ENCODE peak calls at places on chromosomes 11 and 22, in ten cellular contexts. One of them, this sample, is unnamed.

GRCh38 chr22:22870577-22871398 is 16.8 kb upstream of the IGLL5 start:
- DNase-seq in GM10248: no peak
- DNase-seq in AG10803: no peak
- DNase-seq in breast epithelium: no peak
- DNase-seq in upper lobe of right lung: no peak
- DNase-seq in cardiac fibroblast: no peak
- DNase-seq in heart left ventricle: no peak
- DNase-seq in tibial artery: no peak
- DNase-seq in cardiac muscle cell: no peak
- DNase-seq in psoas muscle: no peak
- DNase-seq in this sample: no peak

GRCh38 chr22:43110444-43110926 is at the start of gene BIK:
- DNase-seq in GM10248: peak; percentile 58
- DNase-seq in AG10803: peak; percentile 17
- DNase-seq in breast epithelium: no peak
- DNase-seq in upper lobe of right lung: peak; percentile 75
- DNase-seq in cardiac fibroblast: peak; percentile 35
- DNase-seq in heart left ventricle: peak; percentile 52
- DNase-seq in tibial artery: peak; percentile 39
- DNase-seq in cardiac muscle cell: peak; percentile 75
- DNase-seq in psoas muscle: no peak
- DNase-seq in this sample: no peak

GRCh38 chr22:31160328-31160978 is 471 bp downstream of the RNF185 start:
- DNase-seq in GM10248: no peak
- DNase-seq in AG10803: peak; percentile 17
- DNase-seq in breast epithelium: no peak
- DNase-seq in upper lobe of right lung: no peak
- DNase-seq in cardiac fibroblast: peak; percentile 21
- DNase-seq in heart left ventricle: peak; percentile 33
- DNase-seq in tibial artery: peak; percentile 36
- DNase-seq in cardiac muscle cell: peak; percentile 49
- DNase-seq in psoas muscle: no peak
- DNase-seq in this sample: no peak

GRCh38 chr11:119803726-119804294 is 74.8 kb upstream of the NECTIN1 start:
- DNase-seq in GM10248: no peak
- DNase-seq in AG10803: no peak
- DNase-seq in breast epithelium: no peak
- DNase-seq in upper lobe of right lung: no peak
- DNase-seq in cardiac fibroblast: no peak
- DNase-seq in heart left ventricle: no peak
- DNase-seq in tibial artery: no peak
- DNase-seq in cardiac muscle cell: no peak
- DNase-seq in psoas muscle: no peak
- DNase-seq in this sample: no peak

GRCh38 chr11:15124528-15124927 is 9.8 kb downstream of the INSC start:
- DNase-seq in GM10248: no peak
- DNase-seq in AG10803: no peak
- DNase-seq in breast epithelium: no peak
- DNase-seq in upper lobe of right lung: no peak
- DNase-seq in cardiac fibroblast: no peak
- DNase-seq in heart left ventricle: no peak
- DNase-seq in tibial artery: no peak
- DNase-seq in cardiac muscle cell: no peak
- DNase-seq in psoas muscle: no peak
- DNase-seq in this sample: no peak

GRCh38 chr11:103959279-103959930 is 77.0 kb upstream of the DDI1 start:
- DNase-seq in GM10248: peak; percentile 49
- DNase-seq in AG10803: peak; percentile 40
- DNase-seq in breast epithelium: no peak
- DNase-seq in upper lobe of right lung: no peak
- DNase-seq in cardiac fibroblast: peak; percentile 48
- DNase-seq in heart left ventricle: no peak
- DNase-seq in tibial artery: no peak
- DNase-seq in cardiac muscle cell: no peak
- DNase-seq in psoas muscle: no peak
- DNase-seq in this sample: no peak

GRCh38 chr11:119249671-119250010 is 43.5 kb downstream of the CBL start:
- DNase-seq in GM10248: no peak
- DNase-seq in AG10803: no peak
- DNase-seq in breast epithelium: no peak
- DNase-seq in upper lobe of right lung: no peak
- DNase-seq in cardiac fibroblast: no peak
- DNase-seq in heart left ventricle: no peak
- DNase-seq in tibial artery: no peak
- DNase-seq in cardiac muscle cell: no peak
- DNase-seq in psoas muscle: no peak
- DNase-seq in this sample: no peak

GRCh38 chr11:122032317-122032716 is 83.7 kb downstream of the BLID start:
- DNase-seq in GM10248: no peak
- DNase-seq in AG10803: peak; percentile 98
- DNase-seq in breast epithelium: no peak
- DNase-seq in upper lobe of right lung: no peak
- DNase-seq in cardiac fibroblast: peak; percentile 75
- DNase-seq in heart left ventricle: no peak
- DNase-seq in tibial artery: peak; percentile 52
- DNase-seq in cardiac muscle cell: no peak
- DNase-seq in psoas muscle: no peak
- DNase-seq in this sample: no peak

GRCh38 chr22:30249049-30250038 is 2.8 kb upstream of the LIF start:
- DNase-seq in GM10248: no peak
- DNase-seq in AG10803: no peak
- DNase-seq in breast epithelium: no peak
- DNase-seq in upper lobe of right lung: no peak
- DNase-seq in cardiac fibroblast: peak; percentile 49
- DNase-seq in heart left ventricle: peak; percentile 86
- DNase-seq in tibial artery: peak; percentile 49
- DNase-seq in cardiac muscle cell: no peak
- DNase-seq in psoas muscle: peak; percentile 74
- DNase-seq in this sample: no peak

GRCh38 chr11:57792870-57793269 is 31.3 kb downstream of the CTNND1 start:
- DNase-seq in GM10248: no peak
- DNase-seq in AG10803: no peak
- DNase-seq in breast epithelium: no peak
- DNase-seq in upper lobe of right lung: no peak
- DNase-seq in cardiac fibroblast: no peak
- DNase-seq in heart left ventricle: no peak
- DNase-seq in tibial artery: no peak
- DNase-seq in cardiac muscle cell: no peak
- DNase-seq in psoas muscle: no peak
- DNase-seq in this sample: no peak

GRCh38 chr22:31089101-31090100 is 8.3 kb downstream of the SMTN start:
- DNase-seq in GM10248: peak; percentile 80
- DNase-seq in AG10803: no peak
- DNase-seq in breast epithelium: no peak
- DNase-seq in upper lobe of right lung: no peak
- DNase-seq in cardiac fibroblast: peak; percentile 68
- DNase-seq in heart left ventricle: peak; percentile 66
- DNase-seq in tibial artery: no peak
- DNase-seq in cardiac muscle cell: peak; percentile 73
- DNase-seq in psoas muscle: peak; percentile 84
- DNase-seq in this sample: no peak

GRCh38 chr11:6251120-6251733 is 8.4 kb upstream of the CCKBR start:
- DNase-seq in GM10248: peak; percentile 64
- DNase-seq in AG10803: peak; percentile 61
- DNase-seq in breast epithelium: peak; percentile 28
- DNase-seq in upper lobe of right lung: peak; percentile 80
- DNase-seq in cardiac fibroblast: peak; percentile 74
- DNase-seq in heart left ventricle: peak; percentile 70
- DNase-seq in tibial artery: peak; percentile 36
- DNase-seq in cardiac muscle cell: peak; percentile 79
- DNase-seq in psoas muscle: peak; percentile 82
- DNase-seq in this sample: no peak

GRCh38 chr11:63738720-63739360 is 29.7 kb downstream of the ZFTA start:
- DNase-seq in GM10248: peak; percentile 40
- DNase-seq in AG10803: peak; percentile 79
- DNase-seq in breast epithelium: peak; percentile 79
- DNase-seq in upper lobe of right lung: no peak
- DNase-seq in cardiac fibroblast: peak; percentile 90
- DNase-seq in heart left ventricle: peak; percentile 60
- DNase-seq in tibial artery: peak; percentile 92
- DNase-seq in cardiac muscle cell: peak; percentile 76
- DNase-seq in psoas muscle: peak; percentile 71
- DNase-seq in this sample: peak; percentile 97
- TF ChIP-seq CTCF in GM10248: peak; percentile 84
- TF ChIP-seq CTCF in AG10803: peak; percentile 97
- TF ChIP-seq CTCF in breast epithelium: peak; percentile 84
- TF ChIP-seq CTCF in upper lobe of right lung: peak; percentile 99
- TF ChIP-seq CTCF in cardiac fibroblast: peak; percentile 95
- TF ChIP-seq CTCF in heart left ventricle: peak; percentile 98
- TF ChIP-seq CTCF in tibial artery: peak; percentile 71
- TF ChIP-seq CTCF in cardiac muscle cell: peak; percentile 91
- TF ChIP-seq CTCF in psoas muscle: peak; percentile 99
- TF ChIP-seq CTCF in this sample: peak; percentile 58

GRCh38 chr11:102268985-102269470 is 48.3 kb upstream of the BIRC3 start:
- DNase-seq in GM10248: no peak
- DNase-seq in AG10803: no peak
- DNase-seq in breast epithelium: no peak
- DNase-seq in upper lobe of right lung: no peak
- DNase-seq in cardiac fibroblast: no peak
- DNase-seq in heart left ventricle: no peak
- DNase-seq in tibial artery: no peak
- DNase-seq in cardiac muscle cell: no peak
- DNase-seq in psoas muscle: no peak
- DNase-seq in this sample: no peak

GRCh38 chr11:102269927-102270326 is 47.4 kb upstream of the BIRC3 start:
- DNase-seq in GM10248: no peak
- DNase-seq in AG10803: peak; percentile 31
- DNase-seq in breast epithelium: no peak
- DNase-seq in upper lobe of right lung: no peak
- DNase-seq in cardiac fibroblast: no peak
- DNase-seq in heart left ventricle: no peak
- DNase-seq in tibial artery: no peak
- DNase-seq in cardiac muscle cell: no peak
- DNase-seq in psoas muscle: no peak
- DNase-seq in this sample: no peak

GRCh38 chr11:102266111-102266510 is 51.2 kb upstream of the BIRC3 start:
- DNase-seq in GM10248: no peak
- DNase-seq in AG10803: peak; percentile 63
- DNase-seq in breast epithelium: no peak
- DNase-seq in upper lobe of right lung: no peak
- DNase-seq in cardiac fibroblast: no peak
- DNase-seq in heart left ventricle: no peak
- DNase-seq in tibial artery: no peak
- DNase-seq in cardiac muscle cell: no peak
- DNase-seq in psoas muscle: no peak
- DNase-seq in this sample: no peak

GRCh38 chr11:102267602-102268001 is 49.7 kb upstream of the BIRC3 start:
- DNase-seq in GM10248: no peak
- DNase-seq in AG10803: peak; percentile 61
- DNase-seq in breast epithelium: no peak
- DNase-seq in upper lobe of right lung: no peak
- DNase-seq in cardiac fibroblast: no peak
- DNase-seq in heart left ventricle: no peak
- DNase-seq in tibial artery: no peak
- DNase-seq in cardiac muscle cell: no peak
- DNase-seq in psoas muscle: no peak
- DNase-seq in this sample: no peak

GRCh38 chr11:102268083-102268984 is 49.0 kb upstream of the BIRC3 start:
- DNase-seq in GM10248: peak; percentile 91
- DNase-seq in AG10803: peak; percentile 67
- DNase-seq in breast epithelium: peak; percentile 95
- DNase-seq in upper lobe of right lung: peak; percentile 94
- DNase-seq in cardiac fibroblast: peak; percentile 72
- DNase-seq in heart left ventricle: peak; percentile 84
- DNase-seq in tibial artery: peak; percentile 51
- DNase-seq in cardiac muscle cell: peak; percentile 85
- DNase-seq in psoas muscle: peak; percentile 92
- DNase-seq in this sample: peak; percentile 54
- TF ChIP-seq CTCF in GM10248: peak; percentile 51
- TF ChIP-seq CTCF in AG10803: peak; percentile 33
- TF ChIP-seq CTCF in breast epithelium: no peak
- TF ChIP-seq CTCF in upper lobe of right lung: peak; percentile 44
- TF ChIP-seq CTCF in cardiac fibroblast: peak; percentile 52
- TF ChIP-seq CTCF in heart left ventricle: peak; percentile 36
- TF ChIP-seq CTCF in tibial artery: peak; percentile 17
- TF ChIP-seq CTCF in cardiac muscle cell: peak; percentile 43
- TF ChIP-seq CTCF in psoas muscle: peak; percentile 63
- TF ChIP-seq CTCF in this sample: no peak

GRCh38 chr11:116730241-116730561 is 42.6 kb downstream of the BUD13 start:
- DNase-seq in GM10248: no peak
- DNase-seq in AG10803: no peak
- DNase-seq in breast epithelium: no peak
- DNase-seq in upper lobe of right lung: no peak
- DNase-seq in cardiac fibroblast: no peak
- DNase-seq in heart left ventricle: no peak
- DNase-seq in tibial artery: no peak
- DNase-seq in cardiac muscle cell: no peak
- DNase-seq in psoas muscle: no peak
- DNase-seq in this sample: no peak

GRCh38 chr11:116731821-116732739 is 40.7 kb downstream of the BUD13 start:
- DNase-seq in GM10248: no peak
- DNase-seq in AG10803: no peak
- DNase-seq in breast epithelium: no peak
- DNase-seq in upper lobe of right lung: peak; percentile 29
- DNase-seq in cardiac fibroblast: no peak
- DNase-seq in heart left ventricle: no peak
- DNase-seq in tibial artery: no peak
- DNase-seq in cardiac muscle cell: peak; percentile 24
- DNase-seq in psoas muscle: no peak
- DNase-seq in this sample: no peak

GRCh38 chr11:116730568-116730967 is 42.2 kb downstream of the BUD13 start:
- DNase-seq in GM10248: no peak
- DNase-seq in AG10803: no peak
- DNase-seq in breast epithelium: no peak
- DNase-seq in upper lobe of right lung: peak; percentile 42
- DNase-seq in cardiac fibroblast: peak; percentile 40
- DNase-seq in heart left ventricle: no peak
- DNase-seq in tibial artery: no peak
- DNase-seq in cardiac muscle cell: no peak
- DNase-seq in psoas muscle: no peak
- DNase-seq in this sample: no peak

GRCh38 chr11:116729501-116730240 is 43.1 kb downstream of the BUD13 start:
- DNase-seq in GM10248: no peak
- DNase-seq in AG10803: no peak
- DNase-seq in breast epithelium: no peak
- DNase-seq in upper lobe of right lung: peak; percentile 50
- DNase-seq in cardiac fibroblast: no peak
- DNase-seq in heart left ventricle: no peak
- DNase-seq in tibial artery: no peak
- DNase-seq in cardiac muscle cell: no peak
- DNase-seq in psoas muscle: no peak
- DNase-seq in this sample: no peak

GRCh38 chr11:116731097-116731761 is 41.6 kb downstream of the BUD13 start:
- DNase-seq in GM10248: no peak
- DNase-seq in AG10803: peak; percentile 13
- DNase-seq in breast epithelium: no peak
- DNase-seq in upper lobe of right lung: peak; percentile 49
- DNase-seq in cardiac fibroblast: peak; percentile 28
- DNase-seq in heart left ventricle: no peak
- DNase-seq in tibial artery: no peak
- DNase-seq in cardiac muscle cell: peak; percentile 81
- DNase-seq in psoas muscle: peak; percentile 79
- DNase-seq in this sample: no peak
- TF ChIP-seq CTCF in GM10248: no peak
- TF ChIP-seq CTCF in AG10803: no peak
- TF ChIP-seq CTCF in breast epithelium: no peak
- TF ChIP-seq CTCF in upper lobe of right lung: no peak
- TF ChIP-seq CTCF in cardiac fibroblast: no peak
- TF ChIP-seq CTCF in heart left ventricle: no peak
- TF ChIP-seq CTCF in tibial artery: no peak
- TF ChIP-seq CTCF in cardiac muscle cell: no peak
- TF ChIP-seq CTCF in psoas muscle: no peak
- TF ChIP-seq CTCF in this sample: no peak

GRCh38 chr11:130979386-130979972 is 63.2 kb upstream of the SNX19 start:
- DNase-seq in GM10248: no peak
- DNase-seq in AG10803: peak; percentile 42
- DNase-seq in breast epithelium: no peak
- DNase-seq in upper lobe of right lung: no peak
- DNase-seq in cardiac fibroblast: peak; percentile 61
- DNase-seq in heart left ventricle: no peak
- DNase-seq in tibial artery: no peak
- DNase-seq in cardiac muscle cell: peak; percentile 38
- DNase-seq in psoas muscle: no peak
- DNase-seq in this sample: no peak
- TF ChIP-seq CTCF in GM10248: peak; percentile 24
- TF ChIP-seq CTCF in AG10803: peak; percentile 65
- TF ChIP-seq CTCF in breast epithelium: no peak
- TF ChIP-seq CTCF in upper lobe of right lung: no peak
- TF ChIP-seq CTCF in cardiac fibroblast: peak; percentile 67
- TF ChIP-seq CTCF in heart left ventricle: peak; percentile 36
- TF ChIP-seq CTCF in tibial artery: peak; percentile 27
- TF ChIP-seq CTCF in cardiac muscle cell: peak; percentile 65
- TF ChIP-seq CTCF in psoas muscle: peak; percentile 29
- TF ChIP-seq CTCF in this sample: no peak